ENCODE peak calls at places on chromosomes 13 and 19, in seven cellular contexts. C, F, Z, B, K, I and A are unnamed samples.

GRCh38 chr13:33611016-33611805 is 206.7 kb upstream of the RFC3 start:
- DNase-seq in K (peak; percentile 23), Z (peak; percentile 67), I (peak; percentile 10), F (peak; percentile 13), B (peak; percentile 67), C (peak; percentile 76), A (peak; percentile 61)

GRCh38 chr13:98476538-98476966 is 100.4 kb downstream of the STK24 start:
- DNase-seq in B (peak; percentile 97), C (peak; percentile 83), F (no peak), Z (peak; percentile 69), K (no peak), I (peak; percentile 88), A (peak; percentile 83)

GRCh38 chr19:36418287-36419001 is at the start of gene ZFP82:
- DNase-seq in B (peak; percentile 98), C (peak; percentile 85), K (peak; percentile 27), Z (peak; percentile 85), F (no peak), I (peak; percentile 73), A (peak; percentile 67)

GRCh38 chr19:58553799-58554493 is 959 bp downstream of the CHMP2A start:
- DNase-seq in K (no peak), I (no peak), F (no peak), B (peak; percentile 64), Z (no peak), C (peak; percentile 69), A (no peak)

GRCh38 chr13:30382836-30383525 is 39.3 kb upstream of the UBE2L5 start:
- DNase-seq in Z (no peak), F (no peak), K (no peak), B (no peak), C (no peak), I (no peak), A (no peak)

GRCh38 chr13:105377452-105377851 is 1158.0 kb downstream of the EFNB2 start:
- DNase-seq in B (no peak), F (no peak), C (no peak), K (no peak), I (no peak), Z (no peak), A (peak; percentile 33)

GRCh38 chr13:107534548-107534947 is 680.8 kb downstream of the LIG4 start:
- DNase-seq in I (no peak), B (no peak), Z (no peak), F (no peak), K (no peak), C (no peak), A (no peak)

GRCh38 chr19:51327066-51327985 is 14.6 kb downstream of the VSIG10L start:
- DNase-seq in Z (peak; percentile 48), K (no peak), C (no peak), F (no peak), I (peak; percentile 51), B (peak; percentile 95), A (peak; percentile 44)

GRCh38 chr13:46097015-46097414 is 7.8 kb downstream of the CPB2 start:
- DNase-seq in Z (no peak), I (peak; percentile 2), F (no peak), C (no peak), B (no peak), K (no peak), A (peak; percentile 35)

GRCh38 chr13:101757446-101758039 is 305.1 kb downstream of the ITGBL1 start:
- DNase-seq in Z (no peak), B (peak; percentile 26), I (peak; percentile 63), C (no peak), F (no peak), K (no peak), A (peak; percentile 60)

GRCh38 chr19:1365964-1366695 is 17.6 kb upstream of the NDUFS7 start:
- DNase-seq in C (no peak), K (no peak), F (no peak), I (no peak), B (peak; percentile 47), Z (no peak), A (no peak)

GRCh38 chr13:32734511-32734910 is 148.3 kb downstream of the PDS5B start:
- DNase-seq in C (no peak), F (no peak), Z (no peak), K (peak; percentile 20), B (no peak), I (peak; percentile 90), A (peak; percentile 90)

GRCh38 chr19:16902545-16902944 is 13.7 kb downstream of the F2RL3 start:
- DNase-seq in I (no peak), K (no peak), C (no peak), F (no peak), B (peak; percentile 37), Z (no peak), A (no peak)

GRCh38 chr19:38274734-38275133 is 10.4 kb downstream of the SPINT2 start:
- DNase-seq in B (peak; percentile 15), Z (no peak), I (no peak), K (no peak), F (no peak), C (no peak), A (no peak)

GRCh38 chr19:3914199-3914598 is 18.7 kb upstream of the NMRK2 start:
- DNase-seq in Z (no peak), I (no peak), K (no peak), F (no peak), C (no peak), B (peak; percentile 58), A (no peak)
- H3K4me3 ChIP-seq in Z (no peak overlapping the region), I (no peak overlapping the region), K (no peak overlapping the region), F (no peak overlapping the region), C (no peak overlapping the region), B (no peak overlapping the region), A (no peak overlapping the region)

DNA sequence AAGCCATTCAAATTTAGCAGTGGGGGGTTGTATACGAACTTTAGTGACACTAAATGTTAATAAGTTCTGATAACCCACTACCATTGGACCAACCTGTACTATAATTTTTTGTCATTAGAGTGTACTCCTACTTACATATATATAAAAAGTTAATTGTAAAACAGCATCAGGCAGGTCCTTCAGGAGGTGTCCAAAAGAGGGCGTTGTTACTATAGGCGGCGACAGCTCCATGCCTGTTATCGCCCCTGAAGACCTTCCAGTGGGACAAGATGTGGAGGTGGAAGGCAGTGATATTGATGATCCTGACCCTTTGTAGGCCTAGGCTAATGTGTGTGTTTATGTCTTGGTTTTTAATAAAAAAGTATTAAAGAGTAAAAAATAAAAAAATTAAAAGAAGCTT is 27.5 kb downstream of the SPRYD7 start:
- DNase-seq in I (no peak), F (no peak), K (no peak), Z (no peak), B (no peak), C (no peak), A (no peak)
- TF ChIP-seq CTCF in I (no peak), F (no peak), K (no peak), Z (no peak), B (no peak), C (no peak), A (no peak)

GRCh38 chr19:49874503-49875157 is 2.5 kb downstream of the AKT1S1 start:
- DNase-seq in B (no peak), C (no peak), K (no peak), Z (peak; percentile 8), I (no peak), F (no peak), A (peak; percentile 79)
- H3K4me3 ChIP-seq in B (no peak overlapping the region), C (no peak overlapping the region), K (peak overlapping the region; percentile 98), Z (peak overlapping the region; percentile 69), I (no peak overlapping the region), F (no peak overlapping the region), A (no peak overlapping the region)

GRCh38 chr13:44438234-44438579 is 64.6 kb downstream of the SERP2 start:
- DNase-seq in B (no peak), I (no peak), K (no peak), F (no peak), Z (no peak), C (no peak), A (no peak)
- TF ChIP-seq CTCF in B (no peak), I (no peak), K (no peak), F (no peak), Z (no peak), C (no peak), A (no peak)

DNA sequence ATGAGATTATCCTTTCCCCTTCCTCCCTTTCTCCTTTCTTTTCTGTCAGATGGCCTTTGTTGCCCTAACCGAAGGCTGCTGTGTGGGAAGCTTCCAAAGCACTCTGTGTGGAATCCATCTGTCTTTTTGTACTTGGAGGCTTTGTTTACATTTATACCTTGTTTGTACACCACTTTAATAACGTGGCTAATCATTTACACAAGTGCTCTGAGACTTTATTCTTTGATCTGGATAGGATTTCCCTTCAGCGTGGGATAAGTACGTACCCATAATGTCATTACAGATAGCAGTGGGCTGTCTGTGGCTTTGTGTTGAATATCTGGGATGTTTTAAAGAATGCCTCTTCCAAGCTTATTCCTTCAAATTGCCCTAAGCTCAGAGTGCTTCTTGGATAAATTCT is 684.7 kb upstream of the SLITRK5 start:
- DNase-seq in C (no peak), B (no peak), F (no peak), I (no peak), Z (no peak), K (no peak), A (no peak)
- H3K4me3 ChIP-seq in C (no peak overlapping the region), B (no peak overlapping the region), F (no peak overlapping the region), I (no peak overlapping the region), Z (no peak overlapping the region), K (no peak overlapping the region), A (no peak overlapping the region)

GRCh38 chr19:10816691-10817090 is 19.3 kb downstream of the TMED1 start:
- DNase-seq in F (no peak), I (no peak), Z (no peak), K (no peak), C (no peak), B (peak; percentile 84), A (no peak)

GRCh38 chr19:10818306-10819123 is 17.5 kb downstream of the TMED1 start:
- DNase-seq in I (no peak), F (no peak), C (no peak), B (peak; percentile 48), Z (no peak), K (no peak), A (no peak)

GRCh38 chr19:10819124-10820060 is 16.6 kb downstream of the TMED1 start:
- DNase-seq in F (no peak), I (no peak), B (no peak), C (no peak), Z (no peak), K (no peak), A (no peak)

GRCh38 chr19:10817291-10818038 is 18.5 kb downstream of the TMED1 start:
- DNase-seq in Z (peak; percentile 83), B (peak; percentile 98), F (peak; percentile 73), I (peak; percentile 98), C (peak; percentile 90), K (peak; percentile 95), A (no peak)

GRCh38 chr19:10820173-10820572 is 15.8 kb downstream of the TMED1 start:
- DNase-seq in C (no peak), K (no peak), Z (no peak), F (no peak), B (no peak), I (no peak), A (no peak)
- TF ChIP-seq CTCF in C (no peak), K (peak; percentile 22), Z (peak; percentile 10), F (no peak), B (peak; percentile 28), I (peak; percentile 34), A (peak; percentile 27)